ENCODE peak calls at places on chromosome 3, in eight cellular contexts. Y, R, K, I, H, W, L and Q are unnamed samples.

GRCh38 chr3:45180051-45180450 is 33.9 kb upstream of the CDCP1 start:
- DNase-seq in Y (peak), R (no peak), K (no peak), I (no peak), H (no peak), W (no peak), L (no peak), Q (no peak)

GRCh38 chr3:156762631-156763185 is 63.4 kb upstream of the LEKR1 start:
- DNase-seq in Y (peak), R (no peak), K (no peak), I (no peak), H (no peak), W (no peak), L (no peak), Q (no peak)

GRCh38 chr3:63043631-63044030 is 168.4 kb upstream of the CADPS start:
- DNase-seq in Y (no peak), R (no peak), K (peak), I (no peak), H (no peak), W (no peak), L (no peak), Q (no peak)

GRCh38 chr3:190862209-190863118 is at the start of gene GMNC:
- DNase-seq in Y (peak), R (no peak), K (peak), I (peak), H (peak), W (peak), L (peak), Q (peak)

GRCh38 chr3:117409701-117410459 is 700.3 kb downstream of the TUSC7 start:
- DNase-seq in Y (peak), R (no peak), K (no peak), I (no peak), H (no peak), W (no peak), L (no peak), Q (no peak)

GRCh38 chr3:119013951-119014350 is 20.7 kb downstream of the IGSF11 start:
- DNase-seq in Y (no peak), R (no peak), K (no peak), I (no peak), H (no peak), W (no peak), L (no peak), Q (no peak)

GRCh38 chr3:158911586-158911985 is 109.7 kb downstream of the MFSD1 start:
- DNase-seq in Y (no peak), R (no peak), K (no peak), I (no peak), H (no peak), W (no peak), L (no peak), Q (no peak)

GRCh38 chr3:128201158-128201755 is 48.0 kb downstream of the EEFSEC start:
- DNase-seq in Y (no peak), R (no peak), K (no peak), I (no peak), H (no peak), W (no peak), L (no peak), Q (no peak)

GRCh38 chr3:99789322-99789721 is 28.3 kb upstream of the CMSS1 start:
- DNase-seq in Y (peak), R (no peak), K (peak), I (peak), H (no peak), W (no peak), L (peak), Q (no peak)

GRCh38 chr3:63639821-63640220 is 12.7 kb upstream of the SNTN start:
- DNase-seq in Y (no peak), R (no peak), K (no peak), I (no peak), H (no peak), W (no peak), L (no peak), Q (no peak)

GRCh38 chr3:102123590-102124190 is 274.4 kb downstream of the NFKBIZ start:
- DNase-seq in Y (peak), R (no peak), K (no peak), I (no peak), H (no peak), W (no peak), L (no peak), Q (no peak)

GRCh38 chr3:102125994-102126368 is 276.7 kb downstream of the NFKBIZ start:
- DNase-seq in Y (no peak), R (no peak), K (no peak), I (no peak), H (no peak), W (no peak), L (no peak), Q (no peak)

GRCh38 chr3:102122527-102122926 is 273.2 kb downstream of the NFKBIZ start:
- DNase-seq in Y (no peak), R (no peak), K (no peak), I (no peak), H (no peak), W (no peak), L (no peak), Q (no peak)

GRCh38 chr3:102125197-102125993 is 276.1 kb downstream of the NFKBIZ start:
- DNase-seq in Y (peak), R (no peak), K (no peak), I (no peak), H (no peak), W (no peak), L (no peak), Q (no peak)

GRCh38 chr3:102124301-102125158 is 275.2 kb downstream of the NFKBIZ start:
- DNase-seq in Y (peak), R (no peak), K (no peak), I (no peak), H (no peak), W (no peak), L (no peak), Q (no peak)
- H3K4me3 ChIP-seq in Y (no peak), R (no peak), K (no peak), I (no peak), H (no peak), W (no peak), L (no peak), Q (no peak)

GRCh38 chr3:126397610-126398422 is 3.1 kb downstream of the CFAP100 start:
- DNase-seq in Y (no peak), R (no peak), K (no peak), I (no peak), H (no peak), W (no peak), L (no peak), Q (no peak)
- H3K4me3 ChIP-seq in Y (no peak), R (no peak), K (no peak), I (no peak), H (no peak), W (no peak), L (no peak), Q (no peak)

DNA sequence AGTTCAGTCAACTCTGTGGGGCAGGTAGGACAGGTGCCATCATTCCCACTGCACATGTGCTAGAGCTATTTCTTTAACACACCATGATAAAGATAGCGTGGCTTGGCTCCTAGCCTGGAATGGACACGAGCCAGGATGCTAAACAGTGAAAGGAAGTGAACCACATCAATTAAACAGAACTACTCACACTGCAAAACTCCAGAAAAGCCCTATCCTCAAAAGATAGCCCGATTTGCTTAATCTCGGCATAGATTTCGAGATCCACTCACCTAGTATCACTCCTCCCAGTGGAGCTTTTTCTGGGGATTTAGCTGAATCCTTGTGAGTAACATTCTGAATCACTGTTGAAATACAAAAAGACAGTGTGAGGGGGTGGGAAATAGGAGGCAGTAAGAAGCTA is 118.0 kb downstream of the ABI3BP start:
- DNase-seq in Y (peak), R (no peak), K (no peak), I (no peak), H (no peak), W (no peak), L (no peak), Q (no peak)
- H3K4me3 ChIP-seq in Y (no peak), R (no peak), K (no peak), I (no peak), H (no peak), W (no peak), L (no peak), Q (no peak)

DNA sequence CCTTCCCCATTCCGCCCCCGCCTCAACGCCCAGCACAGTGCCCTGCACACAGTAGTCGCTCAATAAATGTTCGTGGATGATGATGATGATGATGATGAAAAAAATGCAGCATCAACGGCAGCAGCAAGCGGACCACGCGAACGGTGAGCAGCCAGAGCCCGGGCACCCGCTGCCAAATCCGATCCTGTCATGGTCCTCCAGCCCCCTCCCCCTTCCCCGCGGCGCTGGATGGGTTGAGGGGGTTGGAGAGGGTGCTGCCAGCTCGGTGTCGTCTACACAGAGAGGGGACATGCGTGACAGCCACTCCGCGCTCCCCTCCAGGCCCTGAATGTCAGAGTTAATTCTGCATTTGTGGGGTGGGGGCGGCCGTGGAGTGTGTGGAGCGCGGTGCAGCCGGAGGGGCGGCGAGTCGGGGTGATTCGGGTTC is 693 bp downstream of the CACNA1D start:
- DNase-seq in Y (no peak), R (no peak), K (no peak), I (no peak), H (no peak), W (no peak), L (peak), Q (no peak)
- H3K4me3 ChIP-seq in Y (peak), R (no peak), K (peak), I (no peak), H (peak), W (peak), L (peak), Q (peak)